ENCODE peak calls at places on chromosomes 1 and 21, in six cellular contexts. W is stimulated activated naive CD8-positive, alpha-beta T cell treated with anti-CD3 and anti-CD28 coated beads, Interleukin-15, Interleukin-2, amounts not matched to agents 100 U/mL and 50 U/mL, for 24 hours; V is NCI-H1092 treated with DMSO at 0.1 percent for 48 hours; B is iris pigment epithelial cell; L is amniotic stem cell; A is astrocyte of the spinal cord. H is an unnamed sample.

GRCh38 chr1:12229835-12230548 is at the start of gene VPS13D:
- DNase-seq in W (peak; percentile 93), V (peak; percentile 68), B (peak; percentile 70), L (peak; percentile 82), A (peak; percentile 66), H (peak; percentile 88)

GRCh38 chr1:203628185-203628996 is 1.8 kb downstream of the ATP2B4 start:
- DNase-seq in W (no peak), V (no peak), B (peak; percentile 59), L (no peak), A (peak; percentile 70), H (peak; percentile 41)

GRCh38 chr1:150067184-150068182 is at the start of gene VPS45:
- DNase-seq in W (peak; percentile 91), V (peak; percentile 97), B (peak; percentile 91), L (peak; percentile 73), A (peak; percentile 92), H (peak; percentile 90)

GRCh38 chr1:65623895-65624294 is 168.8 kb upstream of the PDE4B start:
- DNase-seq in W (no peak), V (no peak), B (no peak), L (no peak), A (no peak), H (no peak)

GRCh38 chr1:82491301-82491986 is 690.7 kb downstream of the ADGRL2 start:
- DNase-seq in W (no peak), V (no peak), B (no peak), L (no peak), A (no peak), H (no peak)

GRCh38 chr1:242754926-242755325 is 230.4 kb upstream of the PLD5 start:
- DNase-seq in W (no peak), V (no peak), B (no peak), L (no peak), A (no peak), H (no peak)

GRCh38 chr1:39478536-39478935 is 12.9 kb upstream of the BMP8A start:
- DNase-seq in W (no peak), V (no peak), B (no peak), L (no peak), A (no peak), H (no peak)

GRCh38 chr21:37372127-37372731 is 5.7 kb downstream of the DYRK1A start:
- DNase-seq in W (no peak), V (no peak), B (no peak), L (no peak), A (no peak), H (no peak)

GRCh38 chr21:45876381-45877159 is 105.0 kb upstream of the COL6A1 start:
- DNase-seq in W (no peak), V (no peak), B (no peak), L (no peak), A (no peak), H (no peak)

GRCh38 chr1:24759492-24759891 is 14.2 kb downstream of the CLIC4 start:
- DNase-seq in W (no peak), V (no peak), B (no peak), L (no peak), A (no peak), H (no peak)

GRCh38 chr1:11714831-11715574 is 20.9 kb upstream of the AGTRAP start:
- DNase-seq in W (no peak), V (no peak), B (no peak), L (no peak), A (no peak), H (no peak)

GRCh38 chr1:58827298-58827697 is 43.5 kb upstream of the JUN start:
- DNase-seq in W (no peak), V (no peak), B (no peak), L (no peak), A (no peak), H (no peak)

GRCh38 chr1:79777481-79778219 is 771.1 kb upstream of the ADGRL4 start:
- DNase-seq in W (no peak), V (no peak), B (no peak), L (no peak), A (no peak), H (no peak)

GRCh38 chr1:195584870-195585624 is 1023.2 kb downstream of the KCNT2 start:
- DNase-seq in W (no peak), V (no peak), B (no peak), L (no peak), A (no peak), H (no peak)

GRCh38 chr21:18705971-18706370 is 302.4 kb upstream of the TMPRSS15 start:
- DNase-seq in W (no peak), V (no peak), B (no peak), L (no peak), A (peak; percentile 4), H (no peak)

GRCh38 chr1:110620686-110621085 is 14.5 kb upstream of the KCNA2 start:
- DNase-seq in W (no peak), V (no peak), B (no peak), L (no peak), A (no peak), H (no peak)

GRCh38 chr1:179779645-179780272 is 36.7 kb downstream of the FAM163A start:
- DNase-seq in W (no peak), V (peak; percentile 62), B (peak; percentile 34), L (no peak), A (no peak), H (no peak)